ENCODE peak calls at places on chromosomes 5 and 9, in four cellular contexts. F, N, V and B are unnamed samples.

GRCh38 chr9:123418506-123418905 is 62.5 kb downstream of the CRB2 start:
- DNase-seq in V (no peak), F (no peak), N (no peak), B (no peak)

GRCh38 chr9:133115604-133116345 is 5.3 kb downstream of the RALGDS start:
- DNase-seq in N (no peak), F (no peak), V (no peak), B (peak; percentile 29)

GRCh38 chr5:23823521-23823920 is 316.1 kb downstream of the PRDM9 start:
- DNase-seq in N (no peak), F (no peak), V (no peak), B (no peak)

GRCh38 chr9:131762356-131762932 is 22.6 kb upstream of the RAPGEF1 start:
- DNase-seq in F (peak; percentile 41), N (peak; percentile 74), V (peak; percentile 79), B (peak; percentile 68)

GRCh38 chr9:127567898-127568617 is 44.0 kb upstream of the STXBP1 start:
- DNase-seq in N (no peak), F (no peak), V (no peak), B (peak; percentile 41)

GRCh38 chr9:5764130-5764868 is 68.6 kb downstream of the ERMP1 start:
- DNase-seq in V (no peak), N (no peak), F (no peak), B (no peak)

GRCh38 chr9:90793729-90794128 is 7.9 kb upstream of the SYK start:
- DNase-seq in N (no peak), F (no peak), V (no peak), B (no peak)

GRCh38 chr9:129497837-129498450 is 123.0 kb downstream of the C9orf50 start:
- DNase-seq in F (no peak), N (peak; percentile 22), V (peak; percentile 35), B (no peak)

GRCh38 chr5:73960023-73960422 is 334.0 kb downstream of the ARHGEF28 start:
- DNase-seq in F (no peak), N (no peak), V (no peak), B (no peak)

GRCh38 chr9:138053321-138053868 is 175.8 kb downstream of the CACNA1B start:
- DNase-seq in F (no peak), V (no peak), N (no peak), B (peak; percentile 38)

GRCh38 chr9:107312651-107313050 is 29.6 kb downstream of the RAD23B start:
- DNase-seq in N (no peak), V (no peak), F (no peak), B (no peak)

GRCh38 chr5:107254214-107254901 is 416.4 kb downstream of the EFNA5 start:
- DNase-seq in V (no peak), F (no peak), N (no peak), B (no peak)

GRCh38 chr5:52989025-52989780 is at the start of gene ITGA2:
- DNase-seq in N (peak; percentile 35), F (no peak), V (peak; percentile 43), B (no peak)

GRCh38 chr9:69599232-69599971 is 72.8 kb downstream of the APBA1 start:
- DNase-seq in F (no peak), V (no peak), N (no peak), B (no peak)

GRCh38 chr9:123255718-123256117 is 12.7 kb downstream of the STRBP start:
- DNase-seq in F (no peak), V (no peak), N (no peak), B (no peak)

GRCh38 chr9:126612329-126612812 is 1.4 kb upstream of the LMX1B start:
- DNase-seq in V (no peak), N (no peak), F (no peak), B (no peak)

GRCh38 chr5:141100243-141100805 is at the start of gene PCDHB3:
- DNase-seq in F (no peak), V (peak; percentile 33), N (no peak), B (peak; percentile 18)

GRCh38 chr5:179318193-179318955 is 26.9 kb downstream of the ADAMTS2 start:
- DNase-seq in V (no peak), F (no peak), N (no peak), B (no peak)

GRCh38 chr5:159965031-159965837 is 43.7 kb upstream of the TTC1 start:
- DNase-seq in V (peak; percentile 24), F (no peak), N (peak; percentile 53), B (peak; percentile 24)

GRCh38 chr9:136947955-136948510 is 3.0 kb downstream of the C8G start:
- DNase-seq in N (peak; percentile 73), F (no peak), V (no peak), B (peak; percentile 56)

GRCh38 chr5:158737536-158738027 is 362.1 kb downstream of the EBF1 start:
- DNase-seq in F (no peak), V (no peak), N (no peak), B (no peak)

GRCh38 chr9:13383216-13383615 is 103.7 kb upstream of the MPDZ start:
- DNase-seq in F (no peak), N (no peak), V (no peak), B (no peak)

GRCh38 chr9:124411514-124412227 is 3.6 kb downstream of the PSMB7 start:
- DNase-seq in V (no peak), N (no peak), F (no peak), B (peak; percentile 8)

GRCh38 chr5:10306114-10306513 is 1.6 kb downstream of the CMBL start:
- DNase-seq in V (no peak), F (no peak), N (no peak), B (no peak)

GRCh38 chr9:91126761-91127420 is 234.8 kb downstream of the AUH start:
- DNase-seq in F (no peak), V (no peak), N (no peak), B (no peak)

GRCh38 chr9:86614871-86615849 is 260.9 kb upstream of the TUT7 start:
- DNase-seq in F (no peak), V (peak; percentile 39), N (no peak), B (peak; percentile 39)

GRCh38 chr5:15501057-15501791 is 1.2 kb downstream of the FBXL7 start:
- DNase-seq in F (peak; percentile 26), N (peak; percentile 62), V (no peak), B (no peak)

GRCh38 chr5:41871866-41872265 is 1.6 kb upstream of the OXCT1 start:
- DNase-seq in F (no peak), V (peak; percentile 27), N (peak; percentile 50), B (no peak)

GRCh38 chr5:41874512-41875060 is 4.4 kb upstream of the OXCT1 start:
- DNase-seq in F (no peak), N (no peak), V (no peak), B (no peak)

GRCh38 chr5:41870621-41871048 is 410 bp upstream of the OXCT1 start:
- DNase-seq in F (no peak), V (no peak), N (no peak), B (no peak)

GRCh38 chr5:41869150-41869738 is 981 bp downstream of the OXCT1 start:
- DNase-seq in F (peak; percentile 57), N (peak; percentile 80), V (no peak), B (peak; percentile 50)

GRCh38 chr5:41869739-41870620 is at the start of gene OXCT1:
- DNase-seq in F (peak; percentile 46), V (peak; percentile 66), N (peak; percentile 85), B (peak; percentile 92)
- TF ChIP-seq POLR2A in F (peak; percentile 60), V (peak; percentile 79), N (no peak), B (peak; percentile 94)

DNA sequence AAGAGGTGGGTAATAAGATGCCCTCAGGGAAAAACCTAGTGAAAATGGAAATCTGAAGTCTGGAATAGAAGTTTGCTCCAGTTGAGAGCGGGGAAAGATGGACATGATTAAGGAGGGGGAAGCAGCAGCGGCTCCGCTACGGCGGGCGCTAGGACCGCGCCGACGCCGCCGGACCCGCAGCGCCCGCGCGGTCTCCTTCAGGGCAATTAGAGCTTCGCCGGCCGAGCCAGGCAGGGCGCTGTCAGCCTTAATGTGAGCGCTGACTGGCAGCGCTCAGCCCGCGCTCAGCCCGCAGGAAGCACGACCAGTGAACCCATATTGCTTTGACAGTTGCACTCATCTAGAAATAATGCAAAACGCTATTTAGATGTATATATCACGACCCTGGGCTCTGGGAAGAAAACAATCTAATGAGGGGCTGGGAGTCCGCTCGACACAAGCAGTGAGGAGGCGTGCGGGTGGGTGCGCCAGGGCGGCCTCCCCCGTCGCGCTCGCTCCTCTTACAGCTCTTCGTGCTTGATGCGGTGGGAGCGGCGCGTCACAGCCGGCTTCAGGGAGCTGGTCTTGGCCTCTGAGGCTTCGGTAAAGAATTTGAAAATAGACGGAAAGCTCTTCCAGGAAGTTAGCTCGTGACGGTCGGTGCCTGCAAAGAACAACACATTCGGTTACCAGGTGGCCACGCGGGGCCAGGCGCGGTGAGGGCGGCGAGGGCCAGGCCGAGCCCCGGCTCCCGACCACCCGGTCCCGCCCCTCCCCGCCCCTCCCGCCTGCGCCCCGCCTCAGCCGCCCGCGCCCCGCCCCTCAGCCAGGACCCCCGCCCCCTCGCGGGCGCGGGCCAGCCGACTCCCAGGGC is 37.7 kb downstream of the NR2F1 start:
- DNase-seq in F (peak; percentile 51), N (peak; percentile 68), V (peak; percentile 66), B (peak; percentile 81)
- TF ChIP-seq POLR2A in F (no peak), N (no peak), V (peak; percentile 48), B (no peak)

GRCh38 chr5:178214160-178214803 is 9.9 kb downstream of the HNRNPAB start:
- DNase-seq in F (no peak), V (no peak), N (no peak), B (no peak)
- TF ChIP-seq POLR2A in F (no peak), V (no peak), N (no peak), B (no peak)

GRCh38 chr5:59246470-59247250 is 646.9 kb downstream of the PDE4D start:
- DNase-seq in F (no peak), N (no peak), V (no peak), B (no peak)

GRCh38 chr5:59251627-59252026 is 641.9 kb downstream of the PDE4D start:
- DNase-seq in F (no peak), V (no peak), N (no peak), B (no peak)

GRCh38 chr5:59253625-59254024 is 639.9 kb downstream of the PDE4D start:
- DNase-seq in N (no peak), V (no peak), F (no peak), B (no peak)

GRCh38 chr5:59249726-59250125 is 643.8 kb downstream of the PDE4D start:
- DNase-seq in V (no peak), N (no peak), F (no peak), B (no peak)

DNA sequence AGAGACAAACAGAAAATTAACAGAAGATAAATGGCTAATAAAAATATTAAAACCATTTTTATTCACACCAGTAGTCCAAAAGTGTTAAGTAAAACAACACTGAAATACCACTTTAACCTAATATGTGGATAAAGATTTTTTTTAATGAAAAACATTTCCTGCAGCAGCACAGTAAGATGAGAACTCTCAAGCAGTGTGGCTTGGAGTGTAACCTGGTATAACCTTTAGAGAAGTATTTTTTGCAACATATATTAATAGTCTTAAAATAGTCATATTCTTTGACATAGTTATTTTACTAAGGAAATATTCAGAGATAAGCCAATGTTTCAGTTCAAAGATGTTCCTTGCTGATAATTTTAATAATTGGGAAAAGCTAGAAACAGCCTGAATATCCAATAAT is 644.4 kb downstream of the PDE4D start:
- DNase-seq in V (no peak), F (no peak), N (no peak), B (no peak)
- TF ChIP-seq POLR2A in V (no peak), F (no peak), N (no peak), B (no peak)

GRCh38 chr5:149410721-149411432 is 31.8 kb upstream of the IL17B start:
- DNase-seq in F (no peak), V (no peak), N (no peak), B (no peak)
- TF ChIP-seq POLR2A in F (no peak), V (no peak), N (no peak), B (no peak)

GRCh38 chr5:122701640-122702523 is 73.0 kb upstream of the SNX2 start:
- DNase-seq in F (no peak), N (no peak), V (no peak), B (no peak)
- TF ChIP-seq POLR2A in F (no peak), N (no peak), V (no peak), B (no peak)

GRCh38 chr9:135480071-135480941 is 724 bp downstream of the PPP1R26 start:
- DNase-seq in N (no peak), V (no peak), F (no peak), B (peak; percentile 26)
- TF ChIP-seq POLR2A in N (no peak), V (peak; percentile 39), F (no peak), B (no peak)